ENCODE peak calls at places on chromosomes 2 and 18, in four cellular contexts. X, F, R and E are unnamed samples.

GRCh38 chr2:224638338-224638823 is 53.2 kb upstream of the CUL3 start:
- DNase-seq in F (no peak), R (no peak), X (no peak), E (no peak)

GRCh38 chr18:68555935-68556334 is 159.0 kb downstream of the TMX3 start:
- DNase-seq in R (no peak), X (no peak), F (no peak), E (no peak)

GRCh38 chr2:240963376-240964220 is 34.8 kb upstream of the SNED1 start:
- DNase-seq in F (no peak), R (no peak), X (peak; percentile 58), E (peak; percentile 34)

GRCh38 chr2:23436346-23437099 is 51.5 kb downstream of the KLHL29 start:
- DNase-seq in R (no peak), X (no peak), F (no peak), E (no peak)

GRCh38 chr2:209431701-209432100 is 7.9 kb downstream of the MAP2 start:
- DNase-seq in F (no peak), R (no peak), X (no peak), E (no peak)

GRCh38 chr18:14085770-14086458 is 46.3 kb downstream of the ZNF519 start:
- DNase-seq in X (no peak), R (no peak), F (no peak), E (no peak)

GRCh38 chr18:79169958-79170555 is 100.9 kb downstream of the ATP9B start:
- DNase-seq in R (no peak), X (no peak), F (no peak), E (no peak)

GRCh38 chr2:69083126-69083733 is 70.3 kb downstream of the ANTXR1 start:
- DNase-seq in R (no peak), F (no peak), X (no peak), E (no peak)

GRCh38 chr2:101238930-101239759 is 13.5 kb upstream of the CNOT11 start:
- DNase-seq in R (no peak), X (no peak), F (no peak), E (no peak)

GRCh38 chr2:160246356-160246755 is 46.3 kb upstream of the ITGB6 start:
- DNase-seq in X (no peak), F (no peak), R (no peak), E (no peak)

GRCh38 chr2:158932246-158932645 is 36.2 kb upstream of the TANC1 start:
- DNase-seq in F (no peak), X (no peak), R (no peak), E (no peak)

GRCh38 chr2:181312515-181312927 is 144.7 kb upstream of the ITGA4 start:
- DNase-seq in R (peak; percentile 31), F (peak; percentile 94), X (no peak), E (no peak)

GRCh38 chr2:27715318-27716165 is 51.9 kb downstream of the SLC4A1AP start:
- DNase-seq in X (peak; percentile 85), R (peak; percentile 28), F (peak; percentile 54), E (peak; percentile 69)

GRCh38 chr2:217162533-217162932 is 302.7 kb upstream of the TNP1 start:
- DNase-seq in F (peak; percentile 10), X (peak; percentile 46), R (peak; percentile 6), E (no peak)

GRCh38 chr2:108570416-108570815 is 36.1 kb downstream of the LIMS1 start:
- DNase-seq in F (no peak), R (no peak), X (peak; percentile 50), E (no peak)

GRCh38 chr2:173667415-173667814 is 297.8 kb downstream of the SP3 start:
- DNase-seq in R (no peak), X (no peak), F (no peak), E (no peak)

GRCh38 chr2:9945596-9945995 is 5.9 kb upstream of the GRHL1 start:
- DNase-seq in X (no peak), R (no peak), F (no peak), E (no peak)
- H3K4me1 ChIP-seq in X (no peaks in the 10 kb centered on the region), R (no peaks in the 10 kb centered on the region), F (no peaks in the 10 kb centered on the region), E (no peaks in the 10 kb centered on the region)

DNA sequence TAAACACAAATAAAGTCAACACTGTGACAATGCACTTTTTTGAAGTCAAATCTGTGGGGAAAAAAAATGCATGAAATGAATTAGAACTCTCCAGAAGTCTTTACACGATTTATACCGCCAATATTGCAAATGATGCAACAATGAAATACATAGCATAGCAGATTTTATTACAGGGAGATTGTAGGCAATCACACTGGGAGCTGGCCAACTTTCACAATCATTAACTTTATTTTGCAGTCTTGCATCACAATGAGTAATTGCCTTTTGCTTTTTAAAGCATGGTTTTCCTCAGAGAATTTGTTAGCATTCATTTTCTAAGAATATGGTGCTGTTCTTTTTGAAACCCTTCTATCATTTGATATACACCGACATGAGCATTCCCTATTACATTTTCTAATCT is 366.4 kb upstream of the FSIP2 start:
- DNase-seq in R (no peak), X (no peak), F (no peak), E (no peak)
- H3K4me3 ChIP-seq in R (no peak overlapping the region), X (no peak overlapping the region), F (no peak overlapping the region), E (no peak overlapping the region)

DNA sequence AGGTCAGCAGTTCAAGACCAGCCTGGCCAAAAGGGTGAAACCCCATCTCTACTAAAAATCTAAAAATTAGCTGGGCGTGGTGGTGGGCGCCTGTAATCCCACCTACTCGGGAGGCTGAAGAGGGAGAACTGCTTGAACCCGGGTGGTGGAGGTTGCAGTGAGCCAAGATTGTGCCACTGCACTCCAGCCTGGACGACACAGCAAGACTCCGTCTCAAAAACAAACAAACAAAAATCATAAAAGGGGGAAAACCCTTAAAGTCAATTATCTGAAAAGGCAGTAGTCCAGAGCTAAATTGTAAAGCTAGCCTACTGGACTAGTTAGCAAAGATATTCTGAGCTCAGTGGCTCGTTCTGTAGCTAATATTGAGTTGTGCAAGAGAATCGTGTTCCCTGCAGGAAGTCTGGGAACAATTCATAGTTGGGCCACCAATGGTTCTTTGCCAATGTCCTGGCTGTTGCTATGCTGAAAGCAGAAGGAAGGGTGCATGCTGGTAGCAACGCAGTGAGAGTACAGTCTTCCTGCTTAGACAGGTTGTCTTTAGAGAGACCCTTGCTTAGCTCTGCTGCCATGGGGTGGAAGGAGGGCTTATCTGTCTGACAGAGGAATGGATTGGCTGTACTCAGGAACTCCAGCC is 4.3 kb downstream of the TGOLN2 start:
- DNase-seq in X (no peak), F (no peak), R (no peak), E (no peak)
- H3K4me1 ChIP-seq in X (peaks cover 13% of the 10 kb centered on the region), F (peaks cover 16% of the 10 kb centered on the region), R (peaks cover 75% of the 10 kb centered on the region), E (peaks cover 36% of the 10 kb centered on the region)

GRCh38 chr2:47512581-47513083 is 109.7 kb downstream of the MSH2 start:
- DNase-seq in F (no peak), X (no peak), R (no peak), E (no peak)
- H3K4me3 ChIP-seq in F (no peak overlapping the region), X (no peak overlapping the region), R (no peak overlapping the region), E (no peak overlapping the region)